ENCODE peak calls at places on chromosomes 13 and 19, in six cellular contexts. One of them, this sample, is unnamed.

GRCh38 chr13:103926118-103926517 is 859.9 kb upstream of the SLC10A2 start:
- DNase-seq in activated T-helper 1 cell treated with anti-CD3 and anti-CD28 coated beads, Interleukin-12 subunit alpha, Interleukin-12 subunit beta, Interleukin-2, Interleukin-4 antibody, amounts not matched to agents 30 ng/mL and 10 ng/mL and 1 ng/mL, durations not matched to agents 14 hours and 24 hours and 36 hours: no peak
- DNase-seq in stimulated activated CD4-positive, alpha-beta T cell treated with anti-CD3 and anti-CD28 coated beads, Interleukin-1b, Interleukin-23, amount 100 ng/mL, for 24 hours: no peak
- DNase-seq in stimulated activated CD8-positive, alpha-beta memory T cell treated with anti-CD3 and anti-CD28 coated beads, Interleukin-15, amount 100 ng/mL, for 4 hours: no peak
- DNase-seq in progenitor cell of endocrine pancreas: no peak
- DNase-seq in ecto neural progenitor cell: no peak
- DNase-seq in this sample: no peak

GRCh38 chr13:111139874-111140561 is 24.9 kb downstream of the ARHGEF7 start:
- DNase-seq in activated T-helper 1 cell treated with anti-CD3 and anti-CD28 coated beads, Interleukin-12 subunit alpha, Interleukin-12 subunit beta, Interleukin-2, Interleukin-4 antibody, amounts not matched to agents 30 ng/mL and 10 ng/mL and 1 ng/mL, durations not matched to agents 14 hours and 24 hours and 36 hours: no peak
- DNase-seq in stimulated activated CD4-positive, alpha-beta T cell treated with anti-CD3 and anti-CD28 coated beads, Interleukin-1b, Interleukin-23, amount 100 ng/mL, for 24 hours: no peak
- DNase-seq in stimulated activated CD8-positive, alpha-beta memory T cell treated with anti-CD3 and anti-CD28 coated beads, Interleukin-15, amount 100 ng/mL, for 4 hours: no peak
- DNase-seq in progenitor cell of endocrine pancreas: no peak
- DNase-seq in ecto neural progenitor cell: no peak
- DNase-seq in this sample: no peak

GRCh38 chr13:44692173-44692713 is 116.1 kb upstream of the TSC22D1 start:
- DNase-seq in activated T-helper 1 cell treated with anti-CD3 and anti-CD28 coated beads, Interleukin-12 subunit alpha, Interleukin-12 subunit beta, Interleukin-2, Interleukin-4 antibody, amounts not matched to agents 30 ng/mL and 10 ng/mL and 1 ng/mL, durations not matched to agents 14 hours and 24 hours and 36 hours: no peak
- DNase-seq in stimulated activated CD4-positive, alpha-beta T cell treated with anti-CD3 and anti-CD28 coated beads, Interleukin-1b, Interleukin-23, amount 100 ng/mL, for 24 hours: no peak
- DNase-seq in stimulated activated CD8-positive, alpha-beta memory T cell treated with anti-CD3 and anti-CD28 coated beads, Interleukin-15, amount 100 ng/mL, for 4 hours: no peak
- DNase-seq in progenitor cell of endocrine pancreas: no peak
- DNase-seq in ecto neural progenitor cell: no peak
- DNase-seq in this sample: no peak

GRCh38 chr19:19944583-19944880 is 43.8 kb downstream of the ZNF93 start:
- DNase-seq in activated T-helper 1 cell treated with anti-CD3 and anti-CD28 coated beads, Interleukin-12 subunit alpha, Interleukin-12 subunit beta, Interleukin-2, Interleukin-4 antibody, amounts not matched to agents 30 ng/mL and 10 ng/mL and 1 ng/mL, durations not matched to agents 14 hours and 24 hours and 36 hours: no peak
- DNase-seq in stimulated activated CD4-positive, alpha-beta T cell treated with anti-CD3 and anti-CD28 coated beads, Interleukin-1b, Interleukin-23, amount 100 ng/mL, for 24 hours: no peak
- DNase-seq in stimulated activated CD8-positive, alpha-beta memory T cell treated with anti-CD3 and anti-CD28 coated beads, Interleukin-15, amount 100 ng/mL, for 4 hours: no peak
- DNase-seq in progenitor cell of endocrine pancreas: no peak
- DNase-seq in ecto neural progenitor cell: no peak
- DNase-seq in this sample: no peak

GRCh38 chr13:113856716-113857065 is 7.2 kb downstream of the GAS6 start:
- DNase-seq in activated T-helper 1 cell treated with anti-CD3 and anti-CD28 coated beads, Interleukin-12 subunit alpha, Interleukin-12 subunit beta, Interleukin-2, Interleukin-4 antibody, amounts not matched to agents 30 ng/mL and 10 ng/mL and 1 ng/mL, durations not matched to agents 14 hours and 24 hours and 36 hours: no peak
- DNase-seq in stimulated activated CD4-positive, alpha-beta T cell treated with anti-CD3 and anti-CD28 coated beads, Interleukin-1b, Interleukin-23, amount 100 ng/mL, for 24 hours: no peak
- DNase-seq in stimulated activated CD8-positive, alpha-beta memory T cell treated with anti-CD3 and anti-CD28 coated beads, Interleukin-15, amount 100 ng/mL, for 4 hours: no peak
- DNase-seq in progenitor cell of endocrine pancreas: no peak
- DNase-seq in ecto neural progenitor cell: no peak
- DNase-seq in this sample: no peak

GRCh38 chr19:50882188-50882587 is 8.9 kb downstream of the KLK2 start:
- DNase-seq in activated T-helper 1 cell treated with anti-CD3 and anti-CD28 coated beads, Interleukin-12 subunit alpha, Interleukin-12 subunit beta, Interleukin-2, Interleukin-4 antibody, amounts not matched to agents 30 ng/mL and 10 ng/mL and 1 ng/mL, durations not matched to agents 14 hours and 24 hours and 36 hours: no peak
- DNase-seq in stimulated activated CD4-positive, alpha-beta T cell treated with anti-CD3 and anti-CD28 coated beads, Interleukin-1b, Interleukin-23, amount 100 ng/mL, for 24 hours: no peak
- DNase-seq in stimulated activated CD8-positive, alpha-beta memory T cell treated with anti-CD3 and anti-CD28 coated beads, Interleukin-15, amount 100 ng/mL, for 4 hours: no peak
- DNase-seq in progenitor cell of endocrine pancreas: no peak
- DNase-seq in ecto neural progenitor cell: no peak
- DNase-seq in this sample: no peak

GRCh38 chr19:42246869-42247630 is 4.6 kb upstream of the GSK3A start:
- DNase-seq in activated T-helper 1 cell treated with anti-CD3 and anti-CD28 coated beads, Interleukin-12 subunit alpha, Interleukin-12 subunit beta, Interleukin-2, Interleukin-4 antibody, amounts not matched to agents 30 ng/mL and 10 ng/mL and 1 ng/mL, durations not matched to agents 14 hours and 24 hours and 36 hours: no peak
- DNase-seq in stimulated activated CD4-positive, alpha-beta T cell treated with anti-CD3 and anti-CD28 coated beads, Interleukin-1b, Interleukin-23, amount 100 ng/mL, for 24 hours: no peak
- DNase-seq in stimulated activated CD8-positive, alpha-beta memory T cell treated with anti-CD3 and anti-CD28 coated beads, Interleukin-15, amount 100 ng/mL, for 4 hours: no peak
- DNase-seq in progenitor cell of endocrine pancreas: no peak
- DNase-seq in ecto neural progenitor cell: no peak
- DNase-seq in this sample: peak; percentile 18

GRCh38 chr19:41551212-41551610 is 24.8 kb upstream of the CEACAM21 start:
- DNase-seq in activated T-helper 1 cell treated with anti-CD3 and anti-CD28 coated beads, Interleukin-12 subunit alpha, Interleukin-12 subunit beta, Interleukin-2, Interleukin-4 antibody, amounts not matched to agents 30 ng/mL and 10 ng/mL and 1 ng/mL, durations not matched to agents 14 hours and 24 hours and 36 hours: no peak
- DNase-seq in stimulated activated CD4-positive, alpha-beta T cell treated with anti-CD3 and anti-CD28 coated beads, Interleukin-1b, Interleukin-23, amount 100 ng/mL, for 24 hours: no peak
- DNase-seq in stimulated activated CD8-positive, alpha-beta memory T cell treated with anti-CD3 and anti-CD28 coated beads, Interleukin-15, amount 100 ng/mL, for 4 hours: no peak
- DNase-seq in progenitor cell of endocrine pancreas: no peak
- DNase-seq in ecto neural progenitor cell: no peak
- DNase-seq in this sample: no peak

GRCh38 chr13:35789335-35790166 is 313.1 kb upstream of the MAB21L1 start:
- DNase-seq in activated T-helper 1 cell treated with anti-CD3 and anti-CD28 coated beads, Interleukin-12 subunit alpha, Interleukin-12 subunit beta, Interleukin-2, Interleukin-4 antibody, amounts not matched to agents 30 ng/mL and 10 ng/mL and 1 ng/mL, durations not matched to agents 14 hours and 24 hours and 36 hours: no peak
- DNase-seq in stimulated activated CD4-positive, alpha-beta T cell treated with anti-CD3 and anti-CD28 coated beads, Interleukin-1b, Interleukin-23, amount 100 ng/mL, for 24 hours: no peak
- DNase-seq in stimulated activated CD8-positive, alpha-beta memory T cell treated with anti-CD3 and anti-CD28 coated beads, Interleukin-15, amount 100 ng/mL, for 4 hours: no peak
- DNase-seq in progenitor cell of endocrine pancreas: no peak
- DNase-seq in ecto neural progenitor cell: no peak
- DNase-seq in this sample: peak; percentile 77

GRCh38 chr19:52542984-52543664 is 15.7 kb downstream of the ZNF808 start:
- DNase-seq in activated T-helper 1 cell treated with anti-CD3 and anti-CD28 coated beads, Interleukin-12 subunit alpha, Interleukin-12 subunit beta, Interleukin-2, Interleukin-4 antibody, amounts not matched to agents 30 ng/mL and 10 ng/mL and 1 ng/mL, durations not matched to agents 14 hours and 24 hours and 36 hours: peak; percentile 38
- DNase-seq in stimulated activated CD4-positive, alpha-beta T cell treated with anti-CD3 and anti-CD28 coated beads, Interleukin-1b, Interleukin-23, amount 100 ng/mL, for 24 hours: no peak
- DNase-seq in stimulated activated CD8-positive, alpha-beta memory T cell treated with anti-CD3 and anti-CD28 coated beads, Interleukin-15, amount 100 ng/mL, for 4 hours: peak; percentile 11
- DNase-seq in progenitor cell of endocrine pancreas: no peak
- DNase-seq in ecto neural progenitor cell: no peak
- DNase-seq in this sample: no peak

GRCh38 chr13:27923794-27924528 is 4.2 kb downstream of the PDX1 start:
- DNase-seq in activated T-helper 1 cell treated with anti-CD3 and anti-CD28 coated beads, Interleukin-12 subunit alpha, Interleukin-12 subunit beta, Interleukin-2, Interleukin-4 antibody, amounts not matched to agents 30 ng/mL and 10 ng/mL and 1 ng/mL, durations not matched to agents 14 hours and 24 hours and 36 hours: no peak
- DNase-seq in stimulated activated CD4-positive, alpha-beta T cell treated with anti-CD3 and anti-CD28 coated beads, Interleukin-1b, Interleukin-23, amount 100 ng/mL, for 24 hours: no peak
- DNase-seq in stimulated activated CD8-positive, alpha-beta memory T cell treated with anti-CD3 and anti-CD28 coated beads, Interleukin-15, amount 100 ng/mL, for 4 hours: no peak
- DNase-seq in progenitor cell of endocrine pancreas: peak; percentile 22
- DNase-seq in ecto neural progenitor cell: peak; percentile 60
- DNase-seq in this sample: peak; percentile 70

GRCh38 chr13:76903544-76904162 is 17.4 kb upstream of the KCTD12 start:
- DNase-seq in activated T-helper 1 cell treated with anti-CD3 and anti-CD28 coated beads, Interleukin-12 subunit alpha, Interleukin-12 subunit beta, Interleukin-2, Interleukin-4 antibody, amounts not matched to agents 30 ng/mL and 10 ng/mL and 1 ng/mL, durations not matched to agents 14 hours and 24 hours and 36 hours: peak; percentile 50
- DNase-seq in stimulated activated CD4-positive, alpha-beta T cell treated with anti-CD3 and anti-CD28 coated beads, Interleukin-1b, Interleukin-23, amount 100 ng/mL, for 24 hours: peak; percentile 33
- DNase-seq in stimulated activated CD8-positive, alpha-beta memory T cell treated with anti-CD3 and anti-CD28 coated beads, Interleukin-15, amount 100 ng/mL, for 4 hours: peak; percentile 51
- DNase-seq in progenitor cell of endocrine pancreas: peak; percentile 50
- DNase-seq in ecto neural progenitor cell: peak; percentile 71
- DNase-seq in this sample: peak; percentile 61

GRCh38 chr19:13963603-13964105 is 11.3 kb downstream of the DCAF15 start:
- DNase-seq in activated T-helper 1 cell treated with anti-CD3 and anti-CD28 coated beads, Interleukin-12 subunit alpha, Interleukin-12 subunit beta, Interleukin-2, Interleukin-4 antibody, amounts not matched to agents 30 ng/mL and 10 ng/mL and 1 ng/mL, durations not matched to agents 14 hours and 24 hours and 36 hours: no peak
- DNase-seq in stimulated activated CD4-positive, alpha-beta T cell treated with anti-CD3 and anti-CD28 coated beads, Interleukin-1b, Interleukin-23, amount 100 ng/mL, for 24 hours: no peak
- DNase-seq in stimulated activated CD8-positive, alpha-beta memory T cell treated with anti-CD3 and anti-CD28 coated beads, Interleukin-15, amount 100 ng/mL, for 4 hours: no peak
- DNase-seq in progenitor cell of endocrine pancreas: no peak
- DNase-seq in ecto neural progenitor cell: no peak
- DNase-seq in this sample: no peak

GRCh38 chr13:106533940-106534843 is 1.3 kb downstream of the EFNB2 start:
- DNase-seq in activated T-helper 1 cell treated with anti-CD3 and anti-CD28 coated beads, Interleukin-12 subunit alpha, Interleukin-12 subunit beta, Interleukin-2, Interleukin-4 antibody, amounts not matched to agents 30 ng/mL and 10 ng/mL and 1 ng/mL, durations not matched to agents 14 hours and 24 hours and 36 hours: no peak
- DNase-seq in stimulated activated CD4-positive, alpha-beta T cell treated with anti-CD3 and anti-CD28 coated beads, Interleukin-1b, Interleukin-23, amount 100 ng/mL, for 24 hours: no peak
- DNase-seq in stimulated activated CD8-positive, alpha-beta memory T cell treated with anti-CD3 and anti-CD28 coated beads, Interleukin-15, amount 100 ng/mL, for 4 hours: no peak
- DNase-seq in progenitor cell of endocrine pancreas: no peak
- DNase-seq in ecto neural progenitor cell: peak; percentile 70
- DNase-seq in this sample: peak; percentile 85